ENCODE peak calls at places on chromosomes 12 and 14, in eight cellular contexts. One of them, this sample, is unnamed.

GRCh38 chr12:56957229-56958052 is at the start of gene RDH16:
- DNase-seq in HuH-7.5: no peak
- DNase-seq in GM12878: no peak
- DNase-seq in anterior cingulate cortex: no peak
- DNase-seq in GM23338: no peak
- DNase-seq in activated gamma-delta T cell treated with Interleukin-2 at 50 U/mL for 16 hours: no peak
- DNase-seq in activated naive CD4-positive, alpha-beta T cell treated with Interleukin-2 at 50 U/mL for 16 hours: no peak
- DNase-seq in iPS-NIHi11: peak
- DNase-seq in this sample: no peak

GRCh38 chr14:93025055-93025454 is 90.7 kb downstream of the ITPK1 start:
- DNase-seq in activated naive CD4-positive, alpha-beta T cell treated with Interleukin-2 at 50 U/mL for 16 hours: no peak
- DNase-seq in iPS-NIHi11: no peak
- DNase-seq in anterior cingulate cortex: no peak
- DNase-seq in GM23338: no peak
- DNase-seq in GM12878: no peak
- DNase-seq in HuH-7.5: no peak
- DNase-seq in activated gamma-delta T cell treated with Interleukin-2 at 50 U/mL for 16 hours: no peak
- DNase-seq in this sample: no peak

GRCh38 chr14:21109377-21110260 is 8.8 kb downstream of the TMEM253 start:
- DNase-seq in activated naive CD4-positive, alpha-beta T cell treated with Interleukin-2 at 50 U/mL for 16 hours: peak
- DNase-seq in HuH-7.5: no peak
- DNase-seq in activated gamma-delta T cell treated with Interleukin-2 at 50 U/mL for 16 hours: no peak
- DNase-seq in anterior cingulate cortex: no peak
- DNase-seq in GM23338: peak
- DNase-seq in GM12878: peak
- DNase-seq in iPS-NIHi11: no peak
- DNase-seq in this sample: no peak

GRCh38 chr12:18375131-18375530 is 113.8 kb downstream of the PIK3C2G start:
- DNase-seq in anterior cingulate cortex: no peak
- DNase-seq in GM12878: no peak
- DNase-seq in iPS-NIHi11: no peak
- DNase-seq in HuH-7.5: no peak
- DNase-seq in GM23338: no peak
- DNase-seq in activated naive CD4-positive, alpha-beta T cell treated with Interleukin-2 at 50 U/mL for 16 hours: no peak
- DNase-seq in activated gamma-delta T cell treated with Interleukin-2 at 50 U/mL for 16 hours: no peak
- DNase-seq in this sample: no peak

GRCh38 chr12:112170376-112170775 is 45.0 kb downstream of the TRAFD1 start:
- DNase-seq in GM12878: no peak
- DNase-seq in HuH-7.5: peak
- DNase-seq in activated naive CD4-positive, alpha-beta T cell treated with Interleukin-2 at 50 U/mL for 16 hours: peak
- DNase-seq in iPS-NIHi11: peak
- DNase-seq in GM23338: peak
- DNase-seq in activated gamma-delta T cell treated with Interleukin-2 at 50 U/mL for 16 hours: peak
- DNase-seq in anterior cingulate cortex: no peak
- DNase-seq in this sample: peak

GRCh38 chr12:12331896-12332295 is 18.1 kb downstream of the MANSC1 start:
- DNase-seq in GM12878: no peak
- DNase-seq in activated gamma-delta T cell treated with Interleukin-2 at 50 U/mL for 16 hours: no peak
- DNase-seq in HuH-7.5: no peak
- DNase-seq in GM23338: no peak
- DNase-seq in activated naive CD4-positive, alpha-beta T cell treated with Interleukin-2 at 50 U/mL for 16 hours: no peak
- DNase-seq in anterior cingulate cortex: no peak
- DNase-seq in iPS-NIHi11: peak
- DNase-seq in this sample: no peak

GRCh38 chr12:124852329-124852831 is 11.3 kb downstream of the SCARB1 start:
- DNase-seq in iPS-NIHi11: no peak
- DNase-seq in activated gamma-delta T cell treated with Interleukin-2 at 50 U/mL for 16 hours: no peak
- DNase-seq in GM23338: no peak
- DNase-seq in anterior cingulate cortex: no peak
- DNase-seq in HuH-7.5: peak
- DNase-seq in GM12878: no peak
- DNase-seq in activated naive CD4-positive, alpha-beta T cell treated with Interleukin-2 at 50 U/mL for 16 hours: no peak
- DNase-seq in this sample: no peak

GRCh38 chr12:29591140-29592020 is 93.9 kb upstream of the OVCH1 start:
- DNase-seq in iPS-NIHi11: peak
- DNase-seq in activated naive CD4-positive, alpha-beta T cell treated with Interleukin-2 at 50 U/mL for 16 hours: no peak
- DNase-seq in GM12878: no peak
- DNase-seq in activated gamma-delta T cell treated with Interleukin-2 at 50 U/mL for 16 hours: no peak
- DNase-seq in GM23338: peak
- DNase-seq in HuH-7.5: no peak
- DNase-seq in anterior cingulate cortex: no peak
- DNase-seq in this sample: peak

GRCh38 chr12:113825705-113826104 is 140.4 kb downstream of the RBM19 start:
- DNase-seq in anterior cingulate cortex: no peak
- DNase-seq in GM23338: peak
- DNase-seq in activated gamma-delta T cell treated with Interleukin-2 at 50 U/mL for 16 hours: no peak
- DNase-seq in HuH-7.5: no peak
- DNase-seq in GM12878: no peak
- DNase-seq in activated naive CD4-positive, alpha-beta T cell treated with Interleukin-2 at 50 U/mL for 16 hours: no peak
- DNase-seq in iPS-NIHi11: peak
- DNase-seq in this sample: peak

GRCh38 chr14:52399886-52400599 is 85.9 kb downstream of the PTGER2 start:
- DNase-seq in iPS-NIHi11: peak
- DNase-seq in GM23338: peak
- DNase-seq in HuH-7.5: peak
- DNase-seq in activated gamma-delta T cell treated with Interleukin-2 at 50 U/mL for 16 hours: no peak
- DNase-seq in anterior cingulate cortex: no peak
- DNase-seq in activated naive CD4-positive, alpha-beta T cell treated with Interleukin-2 at 50 U/mL for 16 hours: no peak
- DNase-seq in GM12878: no peak
- DNase-seq in this sample: peak

GRCh38 chr14:95504135-95505029 is 12.1 kb downstream of the SYNE3 start:
- DNase-seq in activated gamma-delta T cell treated with Interleukin-2 at 50 U/mL for 16 hours: no peak
- DNase-seq in HuH-7.5: no peak
- DNase-seq in GM23338: no peak
- DNase-seq in activated naive CD4-positive, alpha-beta T cell treated with Interleukin-2 at 50 U/mL for 16 hours: no peak
- DNase-seq in iPS-NIHi11: no peak
- DNase-seq in anterior cingulate cortex: no peak
- DNase-seq in GM12878: no peak
- DNase-seq in this sample: no peak

GRCh38 chr14:104266643-104267575 is 128.5 kb downstream of the KIF26A start:
- DNase-seq in GM23338: no peak
- DNase-seq in HuH-7.5: no peak
- DNase-seq in activated naive CD4-positive, alpha-beta T cell treated with Interleukin-2 at 50 U/mL for 16 hours: no peak
- DNase-seq in iPS-NIHi11: no peak
- DNase-seq in activated gamma-delta T cell treated with Interleukin-2 at 50 U/mL for 16 hours: no peak
- DNase-seq in GM12878: no peak
- DNase-seq in anterior cingulate cortex: no peak
- DNase-seq in this sample: peak

This sample was measured in H7.